ENCODE peak calls at places on chromosomes 16 and 17, in five cellular contexts. H is cardiac fibroblast, W is HCT116, C is uterus, F is foreskin fibroblast. Q is an unnamed sample.

GRCh38 chr16:80122155-80122554 is 418.6 kb upstream of the DYNLRB2 start:
- DNase-seq in H (no peak), F (peak), W (no peak), C (peak), Q (peak)

GRCh38 chr16:13471036-13471435 is 448.9 kb upstream of the ERCC4 start:
- DNase-seq in H (no peak), C (no peak), W (no peak), F (peak), Q (no peak)

GRCh38 chr17:76884995-76885896 is 17.0 kb downstream of the MGAT5B start:
- DNase-seq in H (no peak), C (no peak), W (no peak), F (no peak), Q (no peak)

GRCh38 chr16:11395008-11395948 is 50.0 kb downstream of the RMI2 start:
- DNase-seq in C (no peak), F (no peak), H (no peak), W (no peak), Q (no peak)

GRCh38 chr17:77827461-77827968 is 131.0 kb upstream of the TNRC6C start:
- DNase-seq in C (no peak), W (no peak), H (no peak), F (no peak), Q (no peak)

GRCh38 chr17:77800832-77801231 is 157.7 kb upstream of the TNRC6C start:
- DNase-seq in F (no peak), W (no peak), C (no peak), H (no peak), Q (no peak)

GRCh38 chr17:40547079-40547784 is 18.0 kb downstream of the CCR7 start:
- DNase-seq in W (no peak), H (no peak), C (peak), F (no peak), Q (no peak)

GRCh38 chr17:66431910-66432309 is 129.5 kb downstream of the PRKCA start:
- DNase-seq in F (peak), W (no peak), C (peak), H (peak), Q (peak)

GRCh38 chr17:67042104-67042899 is 2.1 kb upstream of the CACNG1 start:
- DNase-seq in W (no peak), F (no peak), H (no peak), C (no peak), Q (no peak)

GRCh38 chr17:42985225-42985624 is 4.9 kb downstream of the RUNDC1 start:
- DNase-seq in C (no peak), H (no peak), F (no peak), W (no peak), Q (no peak)

GRCh38 chr16:48603647-48604376 is 6.2 kb downstream of the N4BP1 start:
- DNase-seq in H (no peak), F (peak), W (no peak), C (no peak), Q (no peak)

GRCh38 chr16:61595605-61596004 is 440.6 kb downstream of the CDH8 start:
- DNase-seq in W (no peak), F (no peak), H (no peak), C (no peak), Q (no peak)

GRCh38 chr17:4072487-4073157 is 70.2 kb downstream of the ZZEF1 start:
- DNase-seq in C (no peak), F (peak), W (no peak), H (peak), Q (peak)

GRCh38 chr17:61245706-61246135 is 153.9 kb upstream of the TBX2 start:
- DNase-seq in F (no peak), C (no peak), H (no peak), W (no peak), Q (no peak)

GRCh38 chr16:88773812-88774291 is 11.2 kb downstream of the PIEZO1 start:
- DNase-seq in W (no peak), F (peak), H (peak), C (no peak), Q (peak)

GRCh38 chr16:24041834-24042631 is 206.2 kb downstream of the PRKCB start:
- DNase-seq in W (peak), F (peak), H (peak), C (no peak), Q (peak)

GRCh38 chr17:42709561-42709960 is 27.2 kb downstream of the CNTNAP1 start:
- DNase-seq in C (no peak), H (no peak), W (no peak), F (no peak), Q (no peak)

GRCh38 chr17:59793249-59793648 is 85.8 kb downstream of the VMP1 start:
- DNase-seq in H (no peak), C (no peak), F (no peak), W (no peak), Q (no peak)

GRCh38 chr17:32483451-32484019 is 3.3 kb upstream of the CDK5R1 start:
- DNase-seq in F (peak), H (peak), C (peak), W (no peak), Q (peak)

GRCh38 chr16:75000481-75001081 is 1.8 kb downstream of the ZNRF1 start:
- DNase-seq in W (no peak), F (peak), H (peak), C (no peak), Q (no peak)

GRCh38 chr16:56195151-56195550 is 3.9 kb downstream of the GNAO1 start:
- DNase-seq in C (no peak), F (no peak), H (no peak), W (no peak), Q (no peak)

GRCh38 chr17:81247339-81247990 is 8.3 kb downstream of the NDUFAF8 start:
- DNase-seq in H (no peak), F (no peak), C (no peak), W (no peak), Q (no peak)

GRCh38 chr17:71392715-71393567 is 727.9 kb upstream of the SOX9 start:
- DNase-seq in H (peak), F (peak), C (no peak), W (no peak), Q (no peak)

GRCh38 chr17:79192503-79193500 is 118.2 kb downstream of the ENGASE start:
- DNase-seq in F (peak), C (no peak), H (peak), W (no peak), Q (no peak)

GRCh38 chr17:28372203-28372944 is 880 bp downstream of the SARM1 start:
- DNase-seq in H (peak), W (no peak), C (no peak), F (peak), Q (no peak)

GRCh38 chr16:5537347-5537746 is 439.8 kb upstream of the EEF2KMT start:
- DNase-seq in H (no peak), F (no peak), W (no peak), C (no peak), Q (no peak)
- TF ChIP-seq CTCF in H (no peak), F (no peak), W (no peak), C (no peak), Q (no peak)

GRCh38 chr17:73954981-73955380 is 248.5 kb upstream of the RPL38 start:
- DNase-seq in H (no peak), F (no peak), W (no peak), C (no peak), Q (no peak)

GRCh38 chr17:73950515-73950914 is 253.0 kb upstream of the RPL38 start:
- DNase-seq in F (no peak), W (no peak), H (no peak), C (no peak), Q (no peak)

GRCh38 chr17:73953206-73954033 is 250.1 kb upstream of the RPL38 start:
- DNase-seq in W (no peak), H (no peak), F (no peak), C (no peak), Q (no peak)

GRCh38 chr17:73952136-73952497 is 251.4 kb upstream of the RPL38 start:
- DNase-seq in W (no peak), C (no peak), F (no peak), H (no peak), Q (no peak)

GRCh38 chr17:73952498-73953205 is 250.8 kb upstream of the RPL38 start:
- DNase-seq in W (no peak), F (no peak), C (no peak), H (no peak), Q (no peak)
- TF ChIP-seq CTCF in W (peak), F (no peak), C (no peak), H (no peak), Q (no peak)

DNA sequence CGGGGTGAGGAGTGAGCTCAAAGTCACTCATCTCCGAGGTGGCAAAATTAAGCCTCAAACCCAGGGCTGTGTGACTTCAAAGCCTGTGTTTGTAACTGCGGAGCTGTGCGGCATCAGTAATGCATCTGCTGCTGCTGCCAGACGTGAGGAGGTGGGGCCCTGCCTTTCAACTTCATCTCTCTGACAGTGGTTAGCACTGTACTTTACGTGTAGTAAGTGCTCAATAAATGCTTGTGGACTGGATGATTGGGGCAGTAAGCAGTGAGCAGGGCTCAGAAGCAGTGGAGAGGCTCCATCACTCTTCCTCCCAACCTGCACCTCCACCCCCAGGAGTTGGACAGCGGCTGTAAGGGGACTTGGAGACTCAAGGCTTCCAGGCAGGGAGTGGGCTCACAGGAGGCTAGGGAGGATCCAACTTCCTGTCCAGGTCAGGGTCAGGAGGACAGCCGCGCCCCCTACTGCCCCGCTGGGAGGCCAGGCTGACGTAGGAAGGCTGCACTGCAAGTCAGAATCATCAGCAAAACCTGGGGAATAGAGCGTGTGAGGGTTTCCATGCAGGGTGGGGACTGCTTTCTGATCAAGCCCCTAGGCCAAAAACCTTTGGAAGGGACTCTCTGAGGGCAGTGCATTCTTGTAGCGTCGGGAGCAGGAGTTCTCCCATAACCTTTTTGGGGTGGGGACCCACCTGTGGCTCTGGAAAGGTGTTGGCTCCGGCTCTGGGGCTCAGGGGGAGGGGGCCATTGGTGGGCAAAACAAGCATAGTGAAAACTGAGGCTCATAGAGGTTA is 21.8 kb downstream of the RAI1 start:
- DNase-seq in C (no peak), H (no peak), F (no peak), W (no peak), Q (no peak)
- TF ChIP-seq CTCF in C (no peak), H (peak), F (no peak), W (no peak), Q (no peak)

GRCh38 chr17:51585514-51586104 is 325.3 kb downstream of the UTP18 start:
- DNase-seq in F (no peak), H (no peak), W (peak), C (no peak), Q (no peak)
- TF ChIP-seq CTCF in F (no peak), H (peak), W (peak), C (no peak), Q (no peak)

GRCh38 chr17:9018731-9019130 is 2.6 kb upstream of the NTN1 start:
- DNase-seq in F (no peak), C (no peak), H (no peak), W (no peak), Q (no peak)
- TF ChIP-seq CTCF in F (no peak), C (no peak), H (no peak), W (no peak), Q (no peak)

DNA sequence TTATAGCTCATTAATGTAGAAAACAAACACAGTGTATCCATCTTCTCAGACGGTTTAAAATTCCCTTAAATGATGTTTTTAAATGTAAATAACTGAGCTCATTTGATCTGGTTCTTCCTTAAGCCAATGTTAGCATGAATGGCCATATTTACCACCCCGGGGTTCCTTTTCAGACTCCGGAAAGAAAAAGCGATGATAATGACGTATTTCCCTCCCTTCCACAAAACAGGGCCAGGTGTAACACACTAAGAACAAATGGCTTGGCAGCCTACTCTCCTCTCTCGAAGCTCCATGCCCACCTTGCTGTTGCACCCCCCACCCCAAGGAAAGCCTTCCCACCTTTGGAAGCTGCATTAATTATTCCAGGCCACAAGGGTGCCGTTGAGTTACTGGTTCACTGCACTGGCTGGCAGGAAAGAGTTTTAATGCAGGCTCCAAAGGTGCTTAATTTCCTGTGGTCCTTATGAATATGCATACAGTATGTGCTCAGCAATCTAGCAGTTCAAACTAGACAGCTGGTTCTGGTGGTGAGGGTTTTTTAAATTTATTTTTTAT is 378.9 kb downstream of the WWOX start:
- DNase-seq in C (no peak), W (no peak), H (no peak), F (no peak), Q (no peak)
- TF ChIP-seq CTCF in C (no peak), W (peak), H (peak), F (no peak), Q (no peak)

GRCh38 chr17:57357830-57358426 is 101.6 kb downstream of the MSI2 start:
- DNase-seq in C (no peak), W (no peak), H (no peak), F (no peak), Q (no peak)

GRCh38 chr17:57357392-57357784 is 101.1 kb downstream of the MSI2 start:
- DNase-seq in C (no peak), W (no peak), H (no peak), F (no peak), Q (no peak)

GRCh38 chr17:57355090-57355859 is 99.0 kb downstream of the MSI2 start:
- DNase-seq in W (no peak), F (no peak), H (no peak), C (no peak), Q (no peak)

GRCh38 chr17:57356153-57356721 is 99.9 kb downstream of the MSI2 start:
- DNase-seq in F (no peak), W (no peak), C (no peak), H (no peak), Q (no peak)

GRCh38 chr17:57356722-57357391 is 100.5 kb downstream of the MSI2 start:
- DNase-seq in W (no peak), H (no peak), C (no peak), F (no peak), Q (no peak)
- TF ChIP-seq CTCF in W (no peak), H (no peak), C (no peak), F (no peak), Q (no peak)

GRCh38 chr16:86252596-86252995 is 257.7 kb upstream of the FOXF1 start:
- DNase-seq in C (no peak), F (peak), W (peak), H (peak), Q (no peak)
- TF ChIP-seq CTCF in C (peak), F (peak), W (peak), H (peak), Q (peak)

GRCh38 chr16:19980866-19981265 is 92.8 kb downstream of the GPR139 start:
- DNase-seq in W (peak), H (peak), F (no peak), C (no peak), Q (no peak)
- TF ChIP-seq CTCF in W (peak), H (peak), F (peak), C (no peak), Q (peak)

Q was measured in AG09319.